ENCODE peak calls at places on chromosomes 4 and X, in four cellular contexts. S is IMR-90, P is H9, U is H1. W is an unnamed sample.

GRCh38 chr4:61517144-61517543 is 317.0 kb downstream of the ADGRL3 start:
- DNase-seq in S (no peak), P (peak), U (peak), W (peak)

GRCh38 chr4:126661194-126661593 is 971.6 kb upstream of the INTU start:
- DNase-seq in P (no peak), U (no peak), S (peak), W (peak)

GRCh38 chr4:109739547-109739946 is 9.7 kb upstream of the PLA2G12A start:
- DNase-seq in P (no peak), U (no peak), S (peak), W (no peak)

GRCh38 chr4:22692736-22693135 is at the start of gene GBA3:
- DNase-seq in P (no peak), S (no peak), U (no peak), W (peak)

GRCh38 chrX:24682739-24683432 is 10.8 kb upstream of the POLA1 start:
- DNase-seq in P (no peak), U (no peak), S (no peak), W (no peak)

GRCh38 chr4:89549907-89550306 is 242.3 kb upstream of the GPRIN3 start:
- DNase-seq in S (peak), P (no peak), U (no peak), W (no peak)

GRCh38 chrX:39527045-39527444 is 570.7 kb downstream of the BCOR start:
- DNase-seq in P (no peak), S (peak), U (no peak), W (no peak)

GRCh38 chr4:8819019-8819418 is 52.6 kb downstream of the HMX1 start:
- DNase-seq in S (no peak), U (no peak), P (no peak), W (no peak)

GRCh38 chr4:140083320-140083719 is 70.7 kb downstream of the MAML3 start:
- DNase-seq in P (no peak), S (no peak), U (no peak), W (no peak)

GRCh38 chr4:26724522-26724921 is 136.1 kb upstream of the STIM2 start:
- DNase-seq in P (no peak), S (no peak), U (no peak), W (no peak)

GRCh38 chr4:125750827-125751466 is 436.2 kb downstream of the FAT4 start:
- DNase-seq in P (peak), S (peak), U (no peak), W (peak)

GRCh38 chr4:10753326-10753725 is 68.8 kb upstream of the CLNK start:
- DNase-seq in P (no peak), S (peak), U (no peak), W (no peak)

GRCh38 chr4:177093964-177094363 is 215.7 kb upstream of the NEIL3 start:
- DNase-seq in S (no peak), P (no peak), U (no peak), W (no peak)

GRCh38 chr4:141248029-141248428 is 27.3 kb downstream of the ZNF330 start:
- DNase-seq in U (no peak), P (no peak), S (peak), W (no peak)

GRCh38 chr4:25377572-25377882 is 464 bp downstream of the ANAPC4 start:
- DNase-seq in U (no peak), P (no peak), S (no peak), W (no peak)

GRCh38 chr4:85909851-85910250 is 434.9 kb downstream of the ARHGAP24 start:
- DNase-seq in U (no peak), P (no peak), S (no peak), W (no peak)

GRCh38 chrX:133576876-133577275 is 161.6 kb upstream of the GPC4 start:
- DNase-seq in P (no peak), S (no peak), U (no peak), W (no peak)

GRCh38 chr4:27684501-27685077 is 823.9 kb downstream of the STIM2 start:
- DNase-seq in P (peak), S (peak), U (peak), W (peak)

GRCh38 chrX:121642415-121642814 is 595.0 kb downstream of the GLUD2 start:
- DNase-seq in U (no peak), S (no peak), P (no peak), W (no peak)

GRCh38 chr4:75724867-75725724 is 719 bp downstream of the USO1 start:
- DNase-seq in S (peak), U (peak), P (peak), W (peak)

GRCh38 chrX:101348452-101349222 is at the start of gene TIMM8A:
- DNase-seq in P (peak), S (peak), U (peak), W (peak)

GRCh38 chr4:41631538-41631937 is 93.6 kb downstream of the LIMCH1 start:
- DNase-seq in P (no peak), U (no peak), S (no peak), W (no peak)

GRCh38 chrX:9324676-9325075 is 140.2 kb upstream of the TBL1X start:
- DNase-seq in P (no peak), U (no peak), S (no peak), W (no peak)

GRCh38 chr4:168645933-168646768 is 149.3 kb downstream of the PALLD start:
- DNase-seq in P (no peak), S (no peak), U (no peak), W (peak)
- H3K56ac ChIP-seq in P (no peak), S (no peak), U (no peak), W (no peak)

GRCh38 chr4:2062168-2062807 is 3.2 kb downstream of the NAT8L start:
- DNase-seq in S (no peak), P (no peak), U (no peak), W (no peak)

GRCh38 chr4:2062808-2063524 is 3.8 kb downstream of the NAT8L start:
- DNase-seq in U (no peak), P (no peak), S (no peak), W (no peak)

GRCh38 chr4:2064276-2064991 is 5.3 kb downstream of the NAT8L start:
- DNase-seq in S (no peak), P (no peak), U (no peak), W (no peak)

GRCh38 chr4:2065106-2065930 is 6.2 kb downstream of the NAT8L start:
- DNase-seq in P (no peak), S (no peak), U (no peak), W (no peak)

GRCh38 chr4:2063557-2064275 is 4.6 kb downstream of the NAT8L start:
- DNase-seq in U (no peak), S (no peak), P (no peak), W (no peak)
- H3K9ac ChIP-seq in U (no peak), S (no peak), P (no peak), W (no peak)

GRCh38 chr4:111650553-111651183 is 494.6 kb upstream of the FAM241A start:
- DNase-seq in S (no peak), P (no peak), U (no peak), W (no peak)
- H3K56ac ChIP-seq in S (no peak), P (no peak), U (no peak), W (peak)

GRCh38 chrX:68193786-68194185 is 239.5 kb downstream of the OPHN1 start:
- DNase-seq in S (no peak), P (no peak), U (no peak), W (no peak)
- H3K9ac ChIP-seq in S (no peak), P (no peak), U (no peak), W (no peak)

DNA sequence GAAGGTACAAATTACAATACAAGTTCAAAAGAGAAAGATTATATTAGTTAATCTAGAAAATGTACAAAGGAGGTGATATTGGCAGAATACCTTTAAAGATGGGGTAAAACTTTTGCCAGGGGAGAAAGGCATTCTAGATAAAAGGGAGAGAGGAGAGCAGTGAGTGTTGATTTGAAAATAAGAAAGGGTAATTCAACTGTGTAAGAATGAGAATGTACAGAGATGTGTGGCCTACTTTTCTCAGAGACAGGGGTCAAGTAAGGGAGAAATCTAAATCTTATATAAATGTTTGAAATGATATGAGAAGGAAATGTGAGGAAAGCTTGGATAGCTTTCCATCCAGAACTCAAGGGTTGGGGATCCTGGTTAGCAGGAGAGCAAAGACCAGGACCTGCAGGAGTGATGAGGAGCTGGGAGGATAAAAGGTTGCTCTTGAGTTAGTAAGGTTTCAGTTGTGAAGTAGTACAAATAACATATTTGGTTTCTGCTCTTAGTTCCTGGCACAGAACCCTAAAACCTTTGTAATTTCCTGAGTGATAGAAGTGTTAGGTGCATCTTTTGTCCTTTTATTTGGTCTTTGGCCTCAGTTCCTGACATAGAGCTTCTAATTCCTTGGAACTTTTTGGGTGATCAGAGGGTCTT is 489.9 kb downstream of the INPP4B start:
- DNase-seq in P (no peak), S (no peak), U (no peak), W (no peak)
- H3K56ac ChIP-seq in P (no peak), S (no peak), U (no peak), W (no peak)

GRCh38 chr4:14768449-14768848 is 233.8 kb upstream of the CPEB2 start:
- DNase-seq in U (no peak), S (no peak), P (no peak), W (no peak)
- H3K9ac ChIP-seq in U (no peak), S (no peak), P (no peak), W (no peak)

GRCh38 chrX:51876441-51876840 is 17.0 kb upstream of the MAGED1 start:
- DNase-seq in P (no peak), U (no peak), S (peak), W (no peak)

GRCh38 chrX:51874123-51874522 is 19.3 kb upstream of the MAGED1 start:
- DNase-seq in P (no peak), U (no peak), S (no peak), W (no peak)

DNA sequence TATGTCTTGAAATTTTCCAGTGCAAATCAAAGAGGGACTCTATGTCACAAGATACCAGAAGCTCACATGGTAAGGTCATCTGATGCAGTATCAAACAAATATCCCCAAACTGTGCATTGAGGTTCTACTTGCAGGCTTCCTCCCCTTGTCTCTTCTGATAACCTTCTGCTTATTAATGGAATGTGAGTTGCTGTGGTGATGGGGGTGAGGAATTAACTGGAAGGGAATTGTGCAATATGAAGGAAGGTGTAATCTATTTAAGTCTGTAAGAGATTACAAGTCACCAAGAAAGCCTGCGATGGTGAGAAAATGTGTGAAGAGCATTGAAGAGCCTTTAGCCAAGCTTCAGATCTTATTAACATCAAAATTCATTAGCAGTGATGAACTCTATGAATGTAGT is 15.4 kb upstream of the MAGED1 start:
- DNase-seq in P (no peak), S (no peak), U (no peak), W (no peak)
- H3K56ac ChIP-seq in P (no peak), S (no peak), U (no peak), W (no peak)